ENCODE peak calls at places on chromosomes 11 and 22, in four cellular contexts. One of them, this sample, is unnamed.

GRCh38 chr11:46143049-46143806 is 22.0 kb upstream of the PHF21A start:
- DNase-seq in tibial nerve: no peak
- DNase-seq in heart left ventricle: no peak
- DNase-seq in suprapubic skin: no peak
- DNase-seq in this sample: no peak

GRCh38 chr11:132878111-132878510 is 654.2 kb downstream of the OPCML start:
- DNase-seq in suprapubic skin: no peak
- DNase-seq in tibial nerve: no peak
- DNase-seq in heart left ventricle: no peak
- DNase-seq in this sample: no peak

GRCh38 chr11:2314525-2315394 is 12.9 kb downstream of the TSPAN32 start:
- DNase-seq in tibial nerve: peak; percentile 83
- DNase-seq in heart left ventricle: peak; percentile 92
- DNase-seq in suprapubic skin: peak; percentile 89
- DNase-seq in this sample: peak; percentile 89

GRCh38 chr11:72700026-72700610 is 25.9 kb upstream of the PDE2A start:
- DNase-seq in suprapubic skin: no peak
- DNase-seq in tibial nerve: no peak
- DNase-seq in heart left ventricle: no peak
- DNase-seq in this sample: no peak

GRCh38 chr11:2298795-2299747 is 2.6 kb downstream of the C11orf21 start:
- DNase-seq in suprapubic skin: peak; percentile 58
- DNase-seq in heart left ventricle: peak; percentile 62
- DNase-seq in tibial nerve: peak; percentile 4
- DNase-seq in this sample: peak; percentile 50

GRCh38 chr11:61106906-61107470 is 4.7 kb downstream of the CD5 start:
- DNase-seq in tibial nerve: no peak
- DNase-seq in suprapubic skin: no peak
- DNase-seq in heart left ventricle: no peak
- DNase-seq in this sample: no peak

GRCh38 chr11:71452354-71453020 is 516 bp upstream of the NADSYN1 start:
- DNase-seq in suprapubic skin: peak; percentile 71
- DNase-seq in heart left ventricle: no peak
- DNase-seq in tibial nerve: no peak
- DNase-seq in this sample: peak; percentile 68

GRCh38 chr11:15159085-15159484 is 44.4 kb downstream of the INSC start:
- DNase-seq in suprapubic skin: no peak
- DNase-seq in tibial nerve: no peak
- DNase-seq in heart left ventricle: no peak
- DNase-seq in this sample: no peak

GRCh38 chr11:17421781-17422180 is 33.3 kb upstream of the KCNJ11 start:
- DNase-seq in suprapubic skin: no peak
- DNase-seq in tibial nerve: no peak
- DNase-seq in heart left ventricle: no peak
- DNase-seq in this sample: no peak

GRCh38 chr22:25213221-25213620 is 6.2 kb upstream of the CRYBB2 start:
- DNase-seq in tibial nerve: no peak
- DNase-seq in suprapubic skin: no peak
- DNase-seq in heart left ventricle: no peak
- DNase-seq in this sample: no peak

GRCh38 chr22:50186181-50186731 is 543 bp downstream of the TRABD start:
- DNase-seq in heart left ventricle: peak; percentile 72
- DNase-seq in suprapubic skin: no peak
- DNase-seq in tibial nerve: no peak
- DNase-seq in this sample: no peak

GRCh38 chr11:35236667-35237003 is 97.7 kb downstream of the CD44 start:
- DNase-seq in tibial nerve: no peak
- DNase-seq in heart left ventricle: no peak
- DNase-seq in suprapubic skin: no peak
- DNase-seq in this sample: no peak

GRCh38 chr22:23305321-23305910 is 125.1 kb downstream of the BCR start:
- DNase-seq in heart left ventricle: peak; percentile 46
- DNase-seq in suprapubic skin: peak; percentile 55
- DNase-seq in tibial nerve: no peak
- DNase-seq in this sample: no peak

GRCh38 chr11:20605602-20606091 is 6.2 kb downstream of the SLC6A5 start:
- DNase-seq in heart left ventricle: no peak
- DNase-seq in tibial nerve: no peak
- DNase-seq in suprapubic skin: no peak
- DNase-seq in this sample: no peak

GRCh38 chr22:20783844-20784723 is 10.2 kb downstream of the SERPIND1 start:
- DNase-seq in tibial nerve: peak; percentile 77
- DNase-seq in suprapubic skin: no peak
- DNase-seq in heart left ventricle: no peak
- DNase-seq in this sample: peak; percentile 27

GRCh38 chr11:80136991-80137390 is 696.2 kb upstream of the TENM4 start:
- DNase-seq in heart left ventricle: no peak
- DNase-seq in suprapubic skin: no peak
- DNase-seq in tibial nerve: no peak
- DNase-seq in this sample: no peak

GRCh38 chr11:44963948-44964347 is 13.3 kb upstream of the TP53I11 start:
- DNase-seq in heart left ventricle: no peak
- DNase-seq in suprapubic skin: no peak
- DNase-seq in tibial nerve: no peak
- DNase-seq in this sample: no peak

GRCh38 chr11:124753624-124754023 is 1.6 kb upstream of the VSIG2 start:
- DNase-seq in heart left ventricle: no peak
- DNase-seq in tibial nerve: no peak
- DNase-seq in suprapubic skin: no peak
- DNase-seq in this sample: no peak

GRCh38 chr11:124753207-124753606 is 1.2 kb upstream of the VSIG2 start:
- DNase-seq in heart left ventricle: no peak
- DNase-seq in tibial nerve: no peak
- DNase-seq in suprapubic skin: no peak
- DNase-seq in this sample: no peak

GRCh38 chr11:124754710-124755109 is 2.7 kb upstream of the VSIG2 start:
- DNase-seq in heart left ventricle: no peak
- DNase-seq in suprapubic skin: no peak
- DNase-seq in tibial nerve: no peak
- DNase-seq in this sample: no peak

GRCh38 chr11:124752471-124753100 is 531 bp upstream of the VSIG2 start:
- DNase-seq in suprapubic skin: no peak
- DNase-seq in tibial nerve: no peak
- DNase-seq in heart left ventricle: no peak
- DNase-seq in this sample: no peak

DNA sequence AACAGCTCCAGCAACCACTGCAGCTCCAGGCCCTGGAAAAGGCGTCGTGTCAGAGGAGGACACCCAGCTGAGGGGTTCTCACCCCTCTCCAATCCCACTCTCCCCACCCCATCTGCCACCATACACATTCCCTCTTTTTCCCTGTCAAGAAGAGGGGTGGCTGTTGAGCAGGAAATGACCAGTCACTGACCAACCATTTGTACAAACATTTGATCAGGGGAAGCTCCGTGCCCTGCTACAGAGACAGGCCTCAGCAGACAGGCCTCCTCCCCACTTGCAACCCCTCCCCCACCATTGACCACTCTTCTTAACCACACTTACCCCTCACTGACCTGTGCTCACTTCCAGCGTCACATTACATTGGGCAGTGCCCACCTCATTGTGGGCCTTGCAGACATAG is 2.3 kb upstream of the VSIG2 start:
- DNase-seq in suprapubic skin: no peak
- DNase-seq in tibial nerve: no peak
- DNase-seq in heart left ventricle: no peak
- DNase-seq in this sample: no peak
- TF ChIP-seq POLR2A in suprapubic skin: no peak
- TF ChIP-seq POLR2A in tibial nerve: no peak
- TF ChIP-seq POLR2A in heart left ventricle: no peak
- TF ChIP-seq POLR2A in this sample: no peak

DNA sequence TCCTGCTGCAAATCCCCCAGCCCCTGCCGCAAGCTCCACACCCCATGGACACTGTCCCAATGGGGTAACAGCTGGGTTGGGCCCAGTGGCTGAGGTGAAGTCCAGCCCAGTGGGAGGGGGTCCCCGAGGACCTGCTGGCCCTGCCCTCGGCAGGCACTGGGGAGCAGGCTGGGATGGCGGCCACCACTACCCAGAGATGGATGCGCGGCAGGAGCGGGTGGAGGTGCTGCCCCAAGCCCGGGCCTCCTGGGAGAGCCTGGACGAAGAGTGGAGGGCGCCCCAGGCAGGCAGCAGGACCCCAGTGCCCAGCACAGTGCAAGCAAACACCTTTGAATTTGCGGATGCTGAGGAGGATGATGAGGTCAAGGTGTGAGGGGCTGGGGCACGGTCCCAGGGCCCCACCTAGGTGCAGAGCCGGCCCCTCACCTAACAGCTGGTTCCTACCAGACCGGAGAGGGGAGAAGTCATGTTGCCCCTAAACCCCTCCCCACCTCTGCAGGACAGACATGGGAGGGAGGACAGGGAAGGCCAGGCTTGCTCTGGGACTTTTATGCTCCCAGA is 8.2 kb downstream of the CDC42EP1 start:
- DNase-seq in tibial nerve: no peak
- DNase-seq in heart left ventricle: no peak
- DNase-seq in suprapubic skin: no peak
- DNase-seq in this sample: peak; percentile 41
- TF ChIP-seq POLR2A in tibial nerve: no peak
- TF ChIP-seq POLR2A in heart left ventricle: no peak
- TF ChIP-seq POLR2A in suprapubic skin: no peak
- TF ChIP-seq POLR2A in this sample: no peak

GRCh38 chr11:83181815-83182214 is 11.7 kb upstream of the ANKRD42 start:
- DNase-seq in heart left ventricle: no peak
- DNase-seq in suprapubic skin: no peak
- DNase-seq in tibial nerve: no peak
- DNase-seq in this sample: no peak
- TF ChIP-seq POLR2A in heart left ventricle: no peak
- TF ChIP-seq POLR2A in suprapubic skin: no peak
- TF ChIP-seq POLR2A in tibial nerve: no peak
- TF ChIP-seq POLR2A in this sample: no peak

GRCh38 chr11:7513210-7514098 is at the start of gene PPFIBP2:
- DNase-seq in suprapubic skin: peak; percentile 92
- DNase-seq in heart left ventricle: peak; percentile 91
- DNase-seq in tibial nerve: peak; percentile 67
- DNase-seq in this sample: peak; percentile 84
- TF ChIP-seq POLR2A in suprapubic skin: peak; percentile 69
- TF ChIP-seq POLR2A in heart left ventricle: no peak
- TF ChIP-seq POLR2A in tibial nerve: peak; percentile 79
- TF ChIP-seq POLR2A in this sample: peak; percentile 35

This sample was measured in body of pancreas.